ENCODE peak calls at places on chromosomes 16 and 17, in four cellular contexts. V is NCI-H446 treated with DMSO at 0.1 percent for 48 hours, O is AG04450, J is SJCRH30. F is an unnamed sample.

GRCh38 chr17:26773189-26774188 is 520.4 kb upstream of the WSB1 start:
- DNase-seq in O (no peak), J (no peak), V (no peak), F (no peak)

GRCh38 chr16:78705694-78706093 is 606.2 kb downstream of the WWOX start:
- DNase-seq in O (no peak), V (no peak), J (peak), F (peak)

GRCh38 chr17:35890774-35891155 is 10.6 kb upstream of the CCL5 start:
- DNase-seq in J (no peak), O (no peak), V (no peak), F (no peak)

GRCh38 chr16:622920-623280 is 7.9 kb upstream of the WFIKKN1 start:
- DNase-seq in V (no peak), O (no peak), J (no peak), F (no peak)

GRCh38 chr16:19607610-19608280 is 52.2 kb downstream of the VPS35L start:
- DNase-seq in O (no peak), V (no peak), J (no peak), F (peak)

GRCh38 chr17:83037084-83037950 is 42.1 kb upstream of the METRNL start:
- DNase-seq in O (no peak), J (no peak), V (no peak), F (no peak)

GRCh38 chr17:59641799-59642484 is 22.2 kb downstream of the CLTC start:
- DNase-seq in O (no peak), V (no peak), J (no peak), F (no peak)

GRCh38 chr17:30942311-30943079 is 20.8 kb downstream of the ADAP2 start:
- DNase-seq in V (no peak), O (no peak), J (no peak), F (no peak)

GRCh38 chr17:7490144-7490543 is 6.0 kb downstream of the POLR2A start:
- DNase-seq in O (no peak), V (no peak), J (no peak), F (no peak)

GRCh38 chr16:22683730-22684280 is 130.2 kb upstream of the HS3ST2 start:
- DNase-seq in O (no peak), J (no peak), V (no peak), F (no peak)

GRCh38 chr17:40542562-40543411 is 22.5 kb downstream of the CCR7 start:
- DNase-seq in V (peak), J (peak), O (peak), F (no peak)

GRCh38 chr17:82596837-82597672 is 51.2 kb downstream of the WDR45B start:
- DNase-seq in J (no peak), O (no peak), V (no peak), F (no peak)

GRCh38 chr17:60328679-60329078 is 63.3 kb downstream of the USP32 start:
- DNase-seq in O (no peak), J (no peak), V (no peak), F (no peak)

GRCh38 chr16:56608876-56609462 is 585 bp downstream of the MT2A start:
- DNase-seq in V (no peak), J (peak), O (no peak), F (no peak)

GRCh38 chr17:74641949-74642298 is 18.4 kb upstream of the CD300E start:
- DNase-seq in O (no peak), V (no peak), J (no peak), F (no peak)

GRCh38 chr17:7528842-7529241 is 20.0 kb upstream of the TNFSF12 start:
- DNase-seq in V (no peak), O (no peak), J (no peak), F (no peak)

GRCh38 chr16:71230122-71230845 is at the start of gene HYDIN:
- DNase-seq in V (no peak), J (peak), O (no peak), F (peak)

GRCh38 chr16:84686702-84687298 is 13.0 kb upstream of the USP10 start:
- DNase-seq in V (no peak), J (no peak), O (no peak), F (no peak)

GRCh38 chr17:62692721-62693431 is 65.4 kb downstream of the MRC2 start:
- DNase-seq in J (peak), V (no peak), O (no peak), F (no peak)

GRCh38 chr17:12431188-12431587 is 234.5 kb upstream of the MYOCD start:
- DNase-seq in V (no peak), J (no peak), O (no peak), F (no peak)